ENCODE peak calls at places on chromosomes 5 and 9, in six cellular contexts. F is SK-N-SH, C is PC-3, B is GM23248, M is neural progenitor cell, T is HCT116. D is an unnamed sample.

GRCh38 chr9:10015755-10016154 is 597.0 kb downstream of the PTPRD start:
- DNase-seq in C (no peak), F (no peak), T (no peak), M (no peak), B (no peak), D (no peak)

GRCh38 chr5:32100230-32100629 is 73.9 kb downstream of the GOLPH3 start:
- DNase-seq in M (no peak), T (no peak), F (peak; percentile 56), C (no peak), B (peak; percentile 19), D (no peak)

GRCh38 chr5:95238560-95239325 is 46.2 kb downstream of the MCTP1 start:
- DNase-seq in F (no peak), M (no peak), C (peak; percentile 54), B (peak; percentile 48), T (no peak), D (no peak)

GRCh38 chr5:124660229-124661093 is 86.0 kb downstream of the ZNF608 start:
- DNase-seq in C (peak; percentile 67), M (peak; percentile 22), F (no peak), B (no peak), T (no peak), D (no peak)

GRCh38 chr5:92927291-92927778 is 653.7 kb downstream of the NR2F1-AS1 start:
- DNase-seq in F (no peak), B (no peak), C (peak; percentile 53), M (peak; percentile 69), T (peak; percentile 72), D (no peak)

GRCh38 chr9:136373300-136374182 is at the start of gene CARD9:
- DNase-seq in M (no peak), F (peak; percentile 83), T (no peak), C (no peak), B (no peak), D (no peak)

GRCh38 chr9:129378241-129378661 is 200.2 kb upstream of the IER5L start:
- DNase-seq in B (no peak), C (no peak), M (no peak), F (no peak), T (no peak), D (no peak)

GRCh38 chr5:1177826-1178528 is 23.4 kb upstream of the SLC6A19 start:
- DNase-seq in T (no peak), C (no peak), F (no peak), B (no peak), M (no peak), D (no peak)

GRCh38 chr5:136209346-136209910 is 16.5 kb upstream of the SMIM32 start:
- DNase-seq in C (no peak), T (no peak), M (no peak), F (no peak), B (no peak), D (no peak)

GRCh38 chr5:32024751-32025150 is 149.4 kb downstream of the GOLPH3 start:
- DNase-seq in C (no peak), T (no peak), B (no peak), M (no peak), F (no peak), D (no peak)

GRCh38 chr5:160665460-160665859 is 186.6 kb downstream of the ATP10B start:
- DNase-seq in M (no peak), B (no peak), F (no peak), C (no peak), T (no peak), D (no peak)

GRCh38 chr5:90294604-90295003 is 115.0 kb downstream of the CETN3 start:
- DNase-seq in B (no peak), T (no peak), C (peak; percentile 24), M (no peak), F (no peak), D (no peak)

GRCh38 chr5:103271570-103272289 is 13.2 kb downstream of the MACIR start:
- DNase-seq in M (no peak), B (no peak), C (peak; percentile 93), F (no peak), T (no peak), D (peak; percentile 39)

GRCh38 chr9:108056083-108056804 is 566.7 kb upstream of the KLF4 start:
- DNase-seq in T (no peak), F (no peak), C (peak; percentile 79), M (no peak), B (peak; percentile 74), D (no peak)

GRCh38 chr5:113221294-113222176 is 213.3 kb downstream of the TSSK1B start:
- DNase-seq in F (no peak), T (no peak), M (no peak), B (peak; percentile 28), C (peak; percentile 74), D (no peak)

GRCh38 chr9:127166651-127167524 is 44.5 kb upstream of the ANGPTL2 start:
- DNase-seq in C (peak; percentile 75), B (peak; percentile 65), M (no peak), F (no peak), T (peak; percentile 47), D (peak; percentile 62)

GRCh38 chr5:80504833-80505232 is 16.9 kb downstream of the FAM151B start:
- DNase-seq in M (no peak), B (no peak), F (no peak), C (no peak), T (no peak), D (no peak)

GRCh38 chr5:67094476-67095300 is 101.9 kb downstream of the CD180 start:
- DNase-seq in M (peak; percentile 38), T (no peak), C (no peak), B (peak; percentile 72), F (no peak), D (no peak)

GRCh38 chr5:147431586-147431985 is 78.3 kb downstream of the DPYSL3 start:
- DNase-seq in C (no peak), T (no peak), M (no peak), B (no peak), F (no peak), D (no peak)

GRCh38 chr5:123717139-123717538 is 205.2 kb downstream of the CSNK1G3 start:
- DNase-seq in M (no peak), T (no peak), F (no peak), C (peak; percentile 49), B (peak; percentile 36), D (no peak)

GRCh38 chr5:132487095-132487428 is 3.5 kb downstream of the IRF1 start:
- DNase-seq in T (no peak), B (no peak), M (no peak), C (no peak), F (no peak), D (no peak)

GRCh38 chr5:168706655-168707069 is 127.5 kb upstream of the PANK3 start:
- DNase-seq in T (peak; percentile 7), F (peak; percentile 43), B (peak; percentile 53), M (peak; percentile 78), C (peak; percentile 52), D (peak; percentile 12)

GRCh38 chr9:128245293-128246151 is 30.3 kb downstream of the GOLGA2 start:
- DNase-seq in B (peak; percentile 88), M (no peak), F (peak; percentile 88), T (no peak), C (no peak), D (no peak)

GRCh38 chr9:80841888-80842287 is 847.5 kb downstream of the TLE1 start:
- DNase-seq in C (no peak), M (no peak), F (no peak), B (no peak), T (no peak), D (no peak)

DNA sequence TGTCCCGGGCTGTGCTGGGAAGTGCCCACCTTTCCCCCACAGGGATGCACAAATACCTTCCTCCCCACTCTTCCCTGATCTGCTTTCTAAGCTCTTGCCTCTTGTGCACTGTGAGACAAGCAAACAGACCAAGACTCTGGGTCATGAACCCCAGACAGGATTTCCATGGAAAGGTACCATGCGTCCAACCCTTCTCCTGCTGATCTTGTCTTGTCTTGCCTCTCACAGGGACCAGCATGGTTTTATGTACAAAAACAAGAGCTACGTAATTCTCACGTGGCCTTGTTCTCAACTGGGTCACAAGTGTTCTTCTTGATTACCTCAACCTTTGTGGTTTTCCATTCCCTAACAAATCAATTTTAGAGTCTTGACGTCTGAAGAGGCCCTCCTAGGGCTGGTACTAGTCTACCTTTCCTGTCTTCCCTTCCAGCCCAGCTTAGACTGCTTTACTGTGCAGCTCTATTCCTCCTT is 176.5 kb upstream of the MAP3K1 start:
- DNase-seq in B (no peak), F (no peak), M (no peak), C (no peak), T (no peak), D (no peak)
- H3K9ac ChIP-seq in B (no peak overlapping the region), F (no peak overlapping the region), M (no peak overlapping the region), C (no peak overlapping the region), T (no peak overlapping the region), D (no peak overlapping the region)

DNA sequence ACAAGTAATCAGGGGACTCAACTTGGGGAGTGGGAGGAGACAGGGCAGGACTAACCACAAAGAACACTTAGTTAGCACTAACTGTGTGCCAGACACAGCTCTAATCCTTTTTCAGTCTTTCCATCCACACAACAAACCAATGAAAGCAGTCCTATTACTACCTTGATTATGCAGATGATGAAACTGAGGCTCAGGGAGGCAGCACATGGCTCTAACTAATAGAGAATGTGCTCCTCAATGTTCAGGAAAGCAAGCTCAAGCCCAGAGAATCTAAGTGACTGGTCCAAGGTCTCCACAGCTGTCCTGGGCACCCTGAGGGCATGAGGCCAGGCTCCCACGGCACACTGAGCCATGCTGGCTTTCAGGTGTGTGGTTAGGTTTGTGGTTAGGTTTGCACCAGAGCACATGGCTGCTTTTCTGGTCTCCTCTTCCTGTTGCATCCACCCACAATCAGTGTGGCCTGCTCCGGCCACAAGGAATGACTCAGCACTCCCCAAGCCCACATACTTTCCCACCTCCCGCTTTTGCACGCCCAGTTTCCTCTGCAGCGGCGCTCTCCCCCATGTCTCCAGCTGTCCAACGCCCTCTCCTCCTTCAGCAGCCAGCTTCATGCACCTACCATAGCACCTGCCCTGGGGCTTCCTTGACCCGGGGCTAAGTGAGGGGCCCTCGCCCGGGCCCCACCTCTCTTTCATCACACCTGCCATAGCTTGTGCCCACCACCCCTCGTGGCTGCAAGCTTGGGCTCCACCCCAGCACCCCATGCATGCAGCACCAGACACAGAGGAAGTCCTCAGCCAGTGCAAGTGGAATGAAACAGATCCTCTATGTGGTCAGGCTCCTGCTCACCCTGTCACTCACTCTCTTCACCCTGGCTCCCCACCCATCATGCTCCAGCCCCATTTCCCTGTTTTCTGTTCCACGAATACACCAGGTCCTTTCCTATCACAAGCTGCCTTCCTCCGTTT is 133.1 kb downstream of the GABBR2 start:
- DNase-seq in B (peak; percentile 69), M (no peak), T (no peak), C (peak; percentile 75), F (no peak), D (peak; percentile 94)
- TF ChIP-seq EZH2phosphoT487 in B (no peak), M (no peak), T (no peak), C (no peak), F (no peak), D (no peak)

DNA sequence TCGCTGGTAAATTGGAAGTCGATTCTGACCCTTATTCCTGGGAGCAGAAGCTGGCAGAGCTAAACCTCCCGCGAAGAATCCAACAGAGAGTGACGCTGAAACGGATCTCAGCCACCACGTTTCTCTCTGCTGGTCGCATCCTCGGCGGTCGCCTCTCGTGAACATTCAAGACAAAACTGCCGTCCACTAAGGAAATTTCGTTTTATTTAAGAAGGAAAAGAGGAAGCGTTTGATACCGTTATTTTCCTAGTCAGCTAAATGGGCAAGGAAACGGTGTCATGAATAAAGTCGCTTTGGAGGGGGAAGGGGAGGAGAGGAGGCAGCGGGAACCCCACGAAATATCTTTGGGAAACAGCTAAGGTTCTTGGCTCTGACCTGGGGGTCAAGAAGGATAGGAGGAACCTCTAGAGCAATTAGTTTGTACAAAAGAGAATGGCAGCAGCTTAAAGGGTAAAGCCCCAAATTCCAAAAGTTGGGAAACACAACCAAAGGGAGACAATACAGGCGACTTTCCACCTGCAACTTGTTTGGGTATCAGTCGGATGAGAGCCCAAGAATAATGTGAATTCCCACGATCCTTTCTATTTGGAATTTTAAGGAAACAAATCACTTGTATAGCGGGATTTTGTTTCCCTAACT is 2.0 kb downstream of the FOXB2 start:
- DNase-seq in T (no peak), B (no peak), C (no peak), F (peak; percentile 23), M (peak; percentile 62), D (no peak)
- H3K27me3 ChIP-seq in T (no peaks in the 10 kb centered on the region), B (peaks cover 77% of the 10 kb centered on the region), C (peaks cover 56% of the 10 kb centered on the region), F (peaks cover 94% of the 10 kb centered on the region), M (peaks cover 100% of the 10 kb centered on the region), D (no peaks in the 10 kb centered on the region)

GRCh38 chr5:140157032-140157781 is 17.8 kb upstream of the CYSTM1 start:
- DNase-seq in T (peak; percentile 70), B (peak; percentile 89), C (peak; percentile 91), M (peak; percentile 93), F (peak; percentile 92), D (peak; percentile 77)
- H3K9ac ChIP-seq in T (peak overlapping the region; percentile 47), B (peak overlapping the region; percentile 61), C (peak overlapping the region; percentile 59), M (no peak overlapping the region), F (no peak overlapping the region), D (no peak overlapping the region)